ENCODE peak calls at places on chromosomes 6 and 20, in four cellular contexts. Z is OCI-LY7; S is spleen; X is CD8-positive, alpha-beta T cell. M is an unnamed sample.

GRCh38 chr6:4929319-4929718 is 74.5 kb downstream of the RPP40 start:
- DNase-seq in S (no peak), X (no peak), Z (no peak), M (no peak)

GRCh38 chr6:135250751-135251356 is 69.7 kb downstream of the MYB start:
- DNase-seq in S (no peak), Z (no peak), X (no peak), M (peak; percentile 76)

GRCh38 chr6:80077067-80077466 is 29.4 kb upstream of the BCKDHB start:
- DNase-seq in X (no peak), Z (no peak), S (no peak), M (peak; percentile 31)

GRCh38 chr6:117928833-117929232 is 21.8 kb downstream of the SLC35F1 start:
- DNase-seq in X (no peak), S (no peak), Z (peak; percentile 3), M (no peak)

GRCh38 chr6:123323419-123324329 is 313.1 kb downstream of the TRDN start:
- DNase-seq in X (no peak), S (no peak), Z (no peak), M (no peak)

GRCh38 chr6:68652117-68652536 is 17.0 kb downstream of the ADGRB3 start:
- DNase-seq in Z (no peak), X (no peak), S (no peak), M (no peak)

GRCh38 chr20:2364014-2364413 is 16.7 kb upstream of the TGM6 start:
- DNase-seq in X (no peak), S (no peak), Z (no peak), M (no peak)

GRCh38 chr20:36988494-36988966 is 37.0 kb upstream of the SAMHD1 start:
- DNase-seq in X (peak; percentile 27), S (no peak), Z (peak; percentile 40), M (no peak)

GRCh38 chr6:35786810-35787209 is 6.0 kb downstream of the CLPSL1 start:
- DNase-seq in S (no peak), X (no peak), Z (no peak), M (peak; percentile 82)

GRCh38 chr20:58702859-58703648 is 10.5 kb downstream of the NPEPL1 start:
- DNase-seq in S (peak; percentile 27), Z (no peak), X (peak; percentile 9), M (peak; percentile 66)

DNA sequence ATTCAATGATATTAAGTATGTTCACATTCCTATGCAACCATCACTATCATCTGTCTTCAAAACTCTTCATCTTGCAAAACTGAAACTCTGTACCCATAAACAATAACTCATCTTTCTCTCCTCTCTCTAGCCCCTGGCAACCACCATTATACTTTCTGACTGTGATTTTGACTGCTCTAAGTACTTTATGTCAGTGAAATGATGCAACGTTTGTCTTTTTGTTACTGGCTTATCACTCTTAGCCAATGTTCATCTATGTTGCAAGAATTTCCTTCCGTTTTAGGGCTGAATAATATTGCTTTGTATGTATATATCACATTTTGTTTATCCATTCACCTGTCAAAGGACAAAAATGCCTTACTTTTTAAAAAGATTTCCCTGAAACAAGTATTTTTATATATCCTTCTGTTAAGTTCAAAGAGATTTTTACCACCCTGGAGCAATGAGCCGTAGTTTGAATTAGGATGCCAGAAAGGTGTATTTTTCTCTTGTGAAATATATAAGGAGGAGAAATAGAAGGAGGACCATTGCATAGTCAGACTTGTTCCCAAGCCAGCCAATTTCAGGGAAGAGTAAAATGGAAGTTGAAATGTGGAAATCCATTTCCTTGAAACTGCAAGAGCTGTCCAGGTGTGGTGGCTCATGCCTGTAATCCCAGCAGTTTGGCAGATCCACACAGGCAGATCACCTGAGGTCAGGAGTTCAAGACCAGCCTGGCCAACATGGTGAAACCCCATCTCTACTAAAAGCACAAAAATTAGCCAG is 4.0 kb upstream of the CGAS start:
- DNase-seq in Z (no peak), S (no peak), X (no peak), M (no peak)
- H3K36me3 ChIP-seq in Z (no peaks in the 10 kb centered on the region), S (no peaks in the 10 kb centered on the region), X (no peaks in the 10 kb centered on the region), M (no peaks in the 10 kb centered on the region)

GRCh38 chr6:33778475-33779121 is 10.3 kb downstream of the LEMD2 start:
- DNase-seq in X (no peak), S (no peak), Z (no peak), M (no peak)
- H3K36me3 ChIP-seq in X (peaks cover 78% of the 10 kb centered on the region), S (peaks cover 100% of the 10 kb centered on the region), Z (peaks cover 94% of the 10 kb centered on the region), M (peaks cover 55% of the 10 kb centered on the region)

GRCh38 chr6:89339565-89339964 is 13.0 kb downstream of the UBE2J1 start:
- DNase-seq in Z (no peak), S (no peak), X (no peak), M (no peak)

GRCh38 chr6:89330910-89331309 is 15.8 kb upstream of the GABRR2 start:
- DNase-seq in S (no peak), Z (no peak), X (no peak), M (no peak)

DNA sequence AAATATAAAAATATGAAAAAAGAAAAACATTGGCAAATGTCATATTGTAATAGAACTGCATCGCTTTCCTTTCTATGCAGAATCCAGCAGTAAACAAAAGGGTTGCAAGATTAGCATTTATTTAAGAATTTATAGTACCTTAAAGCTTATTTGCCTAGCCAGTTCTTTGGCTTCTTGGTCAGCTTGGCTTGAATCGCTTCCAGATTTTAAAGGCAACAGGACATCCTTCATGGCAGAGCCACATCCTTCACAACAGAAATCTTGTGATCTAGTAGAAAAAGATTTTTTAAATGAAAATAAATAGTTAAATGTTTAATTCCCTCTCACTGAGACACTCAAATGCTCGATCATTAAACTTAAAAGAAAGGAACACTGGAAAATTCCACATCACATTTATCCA is 17.4 kb downstream of the UBE2J1 start:
- DNase-seq in X (no peak), Z (no peak), S (no peak), M (no peak)
- H3K36me3 ChIP-seq in X (peaks cover 10% of the 10 kb centered on the region), Z (peaks cover 90% of the 10 kb centered on the region), S (peaks cover 97% of the 10 kb centered on the region), M (no peaks in the 10 kb centered on the region)

GRCh38 chr6:159751448-159751847 is 10.4 kb upstream of the ACAT2 start:
- DNase-seq in S (no peak), Z (no peak), X (no peak), M (no peak)

GRCh38 chr6:159745081-159745480 is 16.8 kb upstream of the ACAT2 start:
- DNase-seq in X (no peak), Z (no peak), S (no peak), M (no peak)

GRCh38 chr6:159742165-159742564 is 14.9 kb downstream of the WTAP start:
- DNase-seq in X (no peak), S (no peak), Z (no peak), M (no peak)

DNA sequence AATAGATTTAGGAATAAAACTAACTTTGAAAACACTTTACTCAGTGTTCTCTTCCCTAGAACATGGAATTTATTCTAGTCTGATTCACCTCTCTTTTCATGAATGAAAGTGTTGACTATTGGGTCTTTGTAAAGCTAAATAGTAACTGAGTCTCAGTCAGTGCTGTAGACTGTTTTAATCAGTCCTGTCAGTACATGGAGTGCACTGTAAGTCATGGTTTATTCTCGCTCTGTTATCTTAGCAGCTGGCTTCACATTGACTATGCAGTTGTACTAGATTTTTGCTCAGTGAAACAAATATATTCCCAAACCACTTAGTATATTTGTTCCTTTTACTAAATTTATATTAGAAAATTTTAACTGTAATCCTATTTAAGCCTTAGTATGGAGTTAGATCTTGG is 15.1 kb upstream of the ACAT2 start:
- DNase-seq in Z (no peak), S (no peak), X (no peak), M (no peak)
- H3K36me3 ChIP-seq in Z (peaks cover 100% of the 10 kb centered on the region), S (peaks cover 100% of the 10 kb centered on the region), X (peaks cover 55% of the 10 kb centered on the region), M (peaks cover 33% of the 10 kb centered on the region)

DNA sequence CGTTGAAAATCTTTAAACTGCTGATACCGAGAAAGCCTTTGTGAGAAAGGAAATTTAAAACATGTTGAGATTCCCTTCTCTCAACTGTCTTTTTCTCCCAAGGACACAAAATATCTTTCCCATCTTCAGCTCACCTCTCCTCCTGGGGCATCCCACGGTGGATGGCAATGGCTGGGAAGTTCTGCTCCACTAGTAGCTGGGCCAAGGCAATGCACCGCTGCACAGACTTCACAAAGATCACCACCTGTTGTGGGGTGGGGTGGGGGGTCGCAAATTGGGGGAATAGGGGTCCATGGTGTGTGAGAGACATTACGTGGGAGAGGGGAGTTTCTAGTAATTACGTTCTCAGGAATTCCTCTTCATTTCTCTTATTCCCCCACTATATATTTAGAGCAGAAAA is 2.4 kb downstream of the MCCD1 start:
- DNase-seq in X (no peak), Z (no peak), S (no peak), M (no peak)
- H3K36me3 ChIP-seq in X (peaks cover 55% of the 10 kb centered on the region), Z (peaks cover 80% of the 10 kb centered on the region), S (peaks cover 70% of the 10 kb centered on the region), M (peaks cover 52% of the 10 kb centered on the region)